ENCODE peak calls at places on chromosome 14, in five cellular contexts. T is HAP-1; Y is CD4-positive, alpha-beta T cell; I is tibial artery; Z is MG63. A is an unnamed sample.

GRCh38 chr14:100983710-100984109 is 80.2 kb upstream of the RTL1 start:
- DNase-seq in I (no peak), Y (no peak), Z (no peak), T (no peak), A (no peak)

GRCh38 chr14:76710093-76711010 is 50.9 kb upstream of the VASH1 start:
- DNase-seq in Y (no peak), I (no peak), T (peak; percentile 28), Z (no peak), A (no peak)

GRCh38 chr14:49972840-49973239 is 80.0 kb downstream of the ARF6 start:
- DNase-seq in T (no peak), Y (peak; percentile 35), I (no peak), Z (peak; percentile 78), A (no peak)

GRCh38 chr14:101601603-101602465 is 40.5 kb downstream of the DIO3 start:
- DNase-seq in T (no peak), Y (no peak), Z (no peak), I (no peak), A (no peak)

GRCh38 chr14:89810101-89810500 is 144.4 kb downstream of the EFCAB11 start:
- DNase-seq in Y (no peak), T (no peak), I (no peak), Z (no peak), A (no peak)

GRCh38 chr14:102776761-102777710 is at the start of gene TRAF3:
- DNase-seq in Z (peak; percentile 64), I (peak; percentile 74), T (no peak), Y (peak; percentile 80), A (peak; percentile 92)

GRCh38 chr14:65042731-65043372 is 56.2 kb downstream of the FNTB start:
- DNase-seq in Z (no peak), I (no peak), T (no peak), Y (no peak), A (no peak)

GRCh38 chr14:103923863-103924262 is 4.4 kb upstream of the TDRD9 start:
- DNase-seq in I (peak; percentile 29), Y (no peak), Z (no peak), T (no peak), A (no peak)

GRCh38 chr14:51444381-51445000 is 204.4 kb downstream of the TMX1 start:
- DNase-seq in I (no peak), Z (no peak), Y (no peak), T (no peak), A (no peak)

GRCh38 chr14:31047503-31047902 is 21.3 kb upstream of the STRN3 start:
- DNase-seq in T (no peak), I (no peak), Y (no peak), Z (no peak), A (no peak)

GRCh38 chr14:76597387-76597786 is 163.9 kb upstream of the VASH1 start:
- DNase-seq in Z (no peak), T (no peak), I (no peak), Y (no peak), A (no peak)

GRCh38 chr14:52369305-52369781 is 55.2 kb downstream of the PTGER2 start:
- DNase-seq in Z (peak; percentile 60), I (no peak), T (no peak), Y (no peak), A (no peak)

GRCh38 chr14:85084344-85084743 is 445.6 kb upstream of the FLRT2 start:
- DNase-seq in Z (no peak), I (no peak), T (no peak), Y (no peak), A (no peak)

GRCh38 chr14:102777711-102778615 is 714 bp downstream of the TRAF3 start:
- DNase-seq in I (no peak), Y (no peak), T (no peak), Z (peak; percentile 8), A (peak; percentile 18)

GRCh38 chr14:61466249-61466904 is 145.0 kb downstream of the PRKCH start:
- DNase-seq in Y (no peak), Z (no peak), T (no peak), I (peak; percentile 78), A (no peak)

GRCh38 chr14:49853572-49854375 is 1.2 kb upstream of the NEMF start:
- DNase-seq in Y (peak; percentile 61), I (peak; percentile 77), T (no peak), Z (peak; percentile 51), A (peak; percentile 60)

GRCh38 chr14:91303091-91303923 is 58.8 kb upstream of the GPR68 start:
- DNase-seq in Z (peak; percentile 70), T (peak; percentile 66), Y (peak; percentile 41), I (no peak), A (peak; percentile 52)

GRCh38 chr14:104331871-104332605 is 193.7 kb downstream of the KIF26A start:
- DNase-seq in I (no peak), Y (no peak), Z (no peak), T (no peak), A (no peak)

GRCh38 chr14:68945585-68946289 is 33.4 kb downstream of the ACTN1 start:
- DNase-seq in Y (no peak), I (no peak), T (no peak), Z (no peak), A (no peak)

GRCh38 chr14:25400607-25401206 is 350.8 kb upstream of the STXBP6 start:
- DNase-seq in Y (no peak), Z (no peak), T (peak; percentile 40), I (no peak), A (no peak)

GRCh38 chr14:100780646-100781355 is 45.1 kb upstream of the MEG3 start:
- DNase-seq in Z (no peak), Y (no peak), I (peak; percentile 29), T (no peak), A (no peak)

GRCh38 chr14:54312166-54312801 is 84.5 kb upstream of the CDKN3 start:
- DNase-seq in T (no peak), Y (no peak), I (no peak), Z (peak; percentile 86), A (no peak)

GRCh38 chr14:98954347-98955000 is 317.5 kb downstream of the BCL11B start:
- DNase-seq in T (no peak), Z (no peak), Y (no peak), I (no peak), A (no peak)

GRCh38 chr14:104532191-104532555 is 47.4 kb upstream of the C14orf180 start:
- DNase-seq in I (no peak), Y (no peak), T (no peak), Z (no peak), A (no peak)

GRCh38 chr14:99881011-99881410 is 87.8 kb downstream of the EML1 start:
- DNase-seq in I (no peak), Z (no peak), T (no peak), Y (no peak), A (no peak)

GRCh38 chr14:73124180-73124894 is 12.0 kb upstream of the PSEN1 start:
- DNase-seq in T (no peak), I (no peak), Z (no peak), Y (no peak), A (no peak)

DNA sequence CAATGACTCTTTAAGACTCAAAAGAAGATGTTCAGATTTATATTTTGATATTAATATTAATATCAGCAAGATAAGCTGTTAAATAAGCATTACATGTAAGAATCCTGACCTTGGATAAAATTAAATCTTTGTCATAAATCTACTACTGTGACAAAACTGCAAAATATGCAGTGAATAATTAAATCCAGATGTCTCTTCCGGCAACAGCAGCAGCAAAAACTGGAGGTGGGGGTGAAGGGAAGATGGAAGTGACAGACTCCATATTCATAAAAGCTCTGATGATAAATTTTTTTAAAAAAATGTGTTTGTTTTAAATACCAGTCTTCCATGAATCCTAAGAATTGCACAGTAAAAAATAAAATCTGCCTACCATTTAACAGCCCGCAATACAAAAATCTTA is 478.4 kb downstream of the DIO2 start:
- DNase-seq in T (no peak), Z (no peak), Y (no peak), I (no peak), A (no peak)
- H3K9me3 ChIP-seq in T (no peaks in the 10 kb centered on the region), Z (no peaks in the 10 kb centered on the region), Y (no peaks in the 10 kb centered on the region), I (peaks cover 4% of the 10 kb centered on the region), A (no peaks in the 10 kb centered on the region)

GRCh38 chr14:87397499-87397898 is 595.5 kb downstream of the GALC start:
- DNase-seq in Z (no peak), T (no peak), Y (no peak), I (no peak), A (no peak)
- H3K9me3 ChIP-seq in Z (no peaks in the 10 kb centered on the region), T (no peaks in the 10 kb centered on the region), Y (no peaks in the 10 kb centered on the region), I (no peaks in the 10 kb centered on the region), A (no peaks in the 10 kb centered on the region)

GRCh38 chr14:105971593-105972500 is 445.5 kb downstream of the TMEM121 start:
- DNase-seq in Z (no peak), I (no peak), Y (no peak), T (no peak), A (no peak)

GRCh38 chr14:105962532-105962931 is 436.1 kb downstream of the TMEM121 start:
- DNase-seq in I (no peak), Z (no peak), Y (no peak), T (no peak), A (no peak)

GRCh38 chr14:105968291-105968690 is 441.9 kb downstream of the TMEM121 start:
- DNase-seq in I (no peak), Z (no peak), Y (no peak), T (no peak), A (no peak)
- H3K9me3 ChIP-seq in I (no peaks in the 10 kb centered on the region), Z (no peaks in the 10 kb centered on the region), Y (no peaks in the 10 kb centered on the region), T (no peaks in the 10 kb centered on the region), A (no peaks in the 10 kb centered on the region)

GRCh38 chr14:20002319-20002718 is 356 bp downstream of the OR4Q2 start:
- DNase-seq in Y (no peak), T (no peak), I (no peak), Z (no peak), A (no peak)
- H3K9me3 ChIP-seq in Y (no peaks in the 10 kb centered on the region), T (no peaks in the 10 kb centered on the region), I (no peaks in the 10 kb centered on the region), Z (no peaks in the 10 kb centered on the region), A (no peaks in the 10 kb centered on the region)

DNA sequence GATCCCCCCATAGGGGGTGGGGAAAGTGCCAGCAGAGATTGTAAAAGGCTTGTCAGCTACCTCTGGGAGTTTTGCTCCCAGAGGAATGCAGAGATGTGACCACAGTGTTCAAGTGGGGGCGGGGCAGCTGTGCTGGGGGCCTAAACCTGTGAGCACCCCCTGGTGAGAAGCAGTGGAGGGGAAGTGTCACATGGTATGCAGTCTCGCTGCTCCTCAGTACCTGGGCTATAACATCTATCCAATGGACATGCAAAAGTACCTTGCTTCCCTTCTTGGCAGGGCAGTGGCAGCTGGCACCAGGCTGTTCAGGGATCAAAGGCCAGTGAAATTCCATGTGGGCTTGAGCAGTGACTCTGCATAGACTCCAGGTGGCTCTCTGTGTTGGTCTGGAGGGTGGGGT is 20.3 kb downstream of the OR4K2 start:
- DNase-seq in T (no peak), I (no peak), Z (no peak), Y (no peak), A (no peak)
- H3K9me3 ChIP-seq in T (peaks cover 44% of the 10 kb centered on the region), I (peaks cover 16% of the 10 kb centered on the region), Z (peaks cover 3% of the 10 kb centered on the region), Y (peaks cover 63% of the 10 kb centered on the region), A (peaks cover 5% of the 10 kb centered on the region)

GRCh38 chr14:59087711-59088110 is 100.8 kb upstream of the DAAM1 start:
- DNase-seq in Y (no peak), I (no peak), T (no peak), Z (no peak), A (no peak)
- H3K9me3 ChIP-seq in Y (no peaks in the 10 kb centered on the region), I (no peaks in the 10 kb centered on the region), T (no peaks in the 10 kb centered on the region), Z (no peaks in the 10 kb centered on the region), A (no peaks in the 10 kb centered on the region)

GRCh38 chr14:19918553-19919264 is 1.7 kb upstream of the OR4K5 start:
- DNase-seq in T (no peak), I (no peak), Y (no peak), Z (peak; percentile 8), A (no peak)
- H3K9me3 ChIP-seq in T (peaks cover 9% of the 10 kb centered on the region), I (no peaks in the 10 kb centered on the region), Y (no peaks in the 10 kb centered on the region), Z (no peaks in the 10 kb centered on the region), A (no peaks in the 10 kb centered on the region)

GRCh38 chr14:105629886-105630215 is 103.5 kb downstream of the TMEM121 start:
- DNase-seq in Z (no peak), I (no peak), Y (no peak), T (no peak), A (no peak)
- H3K9me3 ChIP-seq in Z (no peaks in the 10 kb centered on the region), I (no peaks in the 10 kb centered on the region), Y (no peaks in the 10 kb centered on the region), T (no peaks in the 10 kb centered on the region), A (no peaks in the 10 kb centered on the region)